ENCODE peak calls at places on chromosomes 11 and 22, in four cellular contexts. B is GM12878, I is HepG2, P is K562. F is an unnamed sample.

GRCh38 chr11:63212742-63213141 is 30.7 kb downstream of the SLC22A25 start:
- DNase-seq in B (no peak), I (peak), P (peak), F (peak)

GRCh38 chr22:45262931-45263789 is 21.6 kb upstream of the UPK3A start:
- DNase-seq in B (peak), I (no peak), P (peak), F (no peak)

GRCh38 chr11:126637800-126638175 is 282.3 kb downstream of the ST3GAL4 start:
- DNase-seq in B (no peak), I (no peak), P (no peak), F (no peak)

GRCh38 chr11:33291004-33291777 is 34.0 kb downstream of the HIPK3 start:
- DNase-seq in B (peak), I (no peak), P (no peak), F (peak)

GRCh38 chr11:91261513-91261912 is 963.1 kb upstream of the FAT3 start:
- DNase-seq in B (no peak), I (no peak), P (no peak), F (no peak)

GRCh38 chr22:38706101-38706884 is 549 bp downstream of the GTPBP1 start:
- DNase-seq in B (no peak), I (no peak), P (peak), F (peak)

GRCh38 chr11:114738954-114739353 is 60.6 kb downstream of the NXPE2 start:
- DNase-seq in B (no peak), I (peak), P (peak), F (peak)

GRCh38 chr22:19717691-19718254 is 3.5 kb downstream of the SEPTIN5 start:
- DNase-seq in B (no peak), I (no peak), P (no peak), F (peak)

GRCh38 chr22:29344137-29344536 is 28.6 kb upstream of the RASL10A start:
- DNase-seq in B (no peak), I (peak), P (no peak), F (no peak)

GRCh38 chr11:32385998-32386397 is 49.3 kb downstream of the WT1 start:
- DNase-seq in B (no peak), I (peak), P (peak), F (peak)

GRCh38 chr11:426851-427250 is 12.1 kb upstream of the SIGIRR start:
- DNase-seq in B (no peak), I (no peak), P (no peak), F (no peak)

GRCh38 chr22:43272301-43272700 is 70.9 kb downstream of the SCUBE1 start:
- DNase-seq in B (no peak), I (no peak), P (no peak), F (no peak)

GRCh38 chr11:106276859-106277436 is 199.5 kb downstream of the AASDHPPT start:
- DNase-seq in B (no peak), I (no peak), P (no peak), F (no peak)

GRCh38 chr22:19596680-19597398 is 72.6 kb upstream of the CLDN5 start:
- DNase-seq in B (no peak), I (peak), P (peak), F (peak)

GRCh38 chr11:9016916-9017642 is 13.3 kb upstream of the NRIP3 start:
- DNase-seq in B (no peak), I (no peak), P (no peak), F (no peak)

GRCh38 chr11:12008790-12009616 is 577 bp upstream of the DKK3 start:
- DNase-seq in B (no peak), I (no peak), P (peak), F (peak)

GRCh38 chr11:31237819-31238771 is 131.4 kb downstream of the DCDC1 start:
- DNase-seq in B (no peak), I (no peak), P (no peak), F (no peak)

GRCh38 chr11:73401217-73401923 is 25.2 kb downstream of the RELT start:
- DNase-seq in B (no peak), I (no peak), P (no peak), F (no peak)

GRCh38 chr22:21443735-21444421 is 23.3 kb upstream of the TMEM191C start:
- DNase-seq in B (no peak), I (no peak), P (no peak), F (no peak)

GRCh38 chr11:100203789-100204188 is 483.3 kb upstream of the ARHGAP42 start:
- DNase-seq in B (no peak), I (no peak), P (no peak), F (no peak)

GRCh38 chr11:77278595-77279506 is 22.6 kb downstream of the GDPD4 start:
- DNase-seq in B (no peak), I (no peak), P (no peak), F (no peak)

GRCh38 chr11:83480251-83480650 is 194.1 kb upstream of the CCDC90B start:
- DNase-seq in B (no peak), I (no peak), P (no peak), F (no peak)

GRCh38 chr11:24198458-24198857 is 298.4 kb upstream of the LUZP2 start:
- DNase-seq in B (no peak), I (no peak), P (no peak), F (no peak)

GRCh38 chr11:6437993-6438392 is 2.8 kb downstream of the HPX start:
- DNase-seq in B (no peak), I (no peak), P (no peak), F (no peak)

GRCh38 chr22:32413715-32414114 is 1.7 kb upstream of the RTCB start:
- DNase-seq in B (no peak), I (peak), P (no peak), F (peak)

GRCh38 chr22:21728270-21728669 is 7.3 kb downstream of the YPEL1 start:
- DNase-seq in B (no peak), I (no peak), P (peak), F (no peak)

GRCh38 chr11:75159081-75159953 is 8.4 kb downstream of the SLCO2B1 start:
- DNase-seq in B (no peak), I (peak), P (no peak), F (no peak)
- TF ChIP-seq FOXM1 in B (no peak), I (no peak), P (no peak), F (no peak)

DNA sequence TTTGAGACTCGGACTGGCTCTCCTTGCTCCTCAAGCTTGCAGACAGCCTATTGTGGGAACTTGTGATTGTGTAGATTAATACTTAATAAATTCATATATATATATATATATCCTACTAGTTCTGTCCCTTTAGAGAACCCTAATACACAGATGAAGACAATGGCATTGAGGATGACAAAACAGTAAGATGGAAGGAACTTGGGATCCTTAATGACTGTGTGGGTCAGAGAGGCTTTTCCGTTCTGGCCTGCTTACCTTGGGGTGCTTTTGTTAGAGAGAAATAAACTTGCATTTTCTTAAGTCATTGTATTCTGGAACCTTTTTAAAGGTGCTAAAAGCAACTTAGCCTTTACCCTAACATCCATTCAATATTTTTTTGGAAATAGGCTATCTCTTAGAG is 49.6 kb upstream of the RRAS2 start:
- DNase-seq in B (no peak), I (no peak), P (no peak), F (no peak)
- TF ChIP-seq TARDBP in B (no peak), I (no peak), P (no peak), F (no peak)

GRCh38 chr11:17188675-17189074 is 19.1 kb downstream of the PIK3C2A start:
- DNase-seq in B (no peak), I (no peak), P (no peak), F (no peak)
- TF ChIP-seq FOXM1 in B (no peak), I (no peak), P (no peak), F (no peak)

GRCh38 chr11:37390566-37390965 is 792.5 kb upstream of the RAG2 start:
- DNase-seq in B (no peak), I (no peak), P (no peak), F (no peak)
- TF ChIP-seq TARDBP in B (no peak), I (no peak), P (no peak), F (no peak)

GRCh38 chr11:15969701-15970329 is 386.5 kb downstream of the SOX6 start:
- DNase-seq in B (peak), I (no peak), P (no peak), F (no peak)

GRCh38 chr11:15967966-15968365 is 388.4 kb downstream of the SOX6 start:
- DNase-seq in B (no peak), I (no peak), P (no peak), F (no peak)

GRCh38 chr11:15970506-15971214 is 385.7 kb downstream of the SOX6 start:
- DNase-seq in B (no peak), I (no peak), P (peak), F (no peak)

GRCh38 chr11:15968461-15969130 is 387.8 kb downstream of the SOX6 start:
- DNase-seq in B (no peak), I (no peak), P (peak), F (no peak)

GRCh38 chr11:15969281-15969680 is 387.1 kb downstream of the SOX6 start:
- DNase-seq in B (peak), I (peak), P (peak), F (no peak)
- TF ChIP-seq FOXM1 in B (no peak), I (no peak), P (no peak), F (no peak)

GRCh38 chr22:17119481-17120202 is 1.5 kb downstream of the TMEM121B start:
- DNase-seq in B (no peak), I (no peak), P (peak), F (peak)

GRCh38 chr22:17120281-17120680 is 879 bp downstream of the TMEM121B start:
- DNase-seq in B (no peak), I (no peak), P (peak), F (peak)

GRCh38 chr22:17118342-17118741 is 2.8 kb downstream of the TMEM121B start:
- DNase-seq in B (no peak), I (no peak), P (no peak), F (no peak)

GRCh38 chr22:17120711-17121234 is 387 bp downstream of the TMEM121B start:
- DNase-seq in B (no peak), I (no peak), P (peak), F (peak)

DNA sequence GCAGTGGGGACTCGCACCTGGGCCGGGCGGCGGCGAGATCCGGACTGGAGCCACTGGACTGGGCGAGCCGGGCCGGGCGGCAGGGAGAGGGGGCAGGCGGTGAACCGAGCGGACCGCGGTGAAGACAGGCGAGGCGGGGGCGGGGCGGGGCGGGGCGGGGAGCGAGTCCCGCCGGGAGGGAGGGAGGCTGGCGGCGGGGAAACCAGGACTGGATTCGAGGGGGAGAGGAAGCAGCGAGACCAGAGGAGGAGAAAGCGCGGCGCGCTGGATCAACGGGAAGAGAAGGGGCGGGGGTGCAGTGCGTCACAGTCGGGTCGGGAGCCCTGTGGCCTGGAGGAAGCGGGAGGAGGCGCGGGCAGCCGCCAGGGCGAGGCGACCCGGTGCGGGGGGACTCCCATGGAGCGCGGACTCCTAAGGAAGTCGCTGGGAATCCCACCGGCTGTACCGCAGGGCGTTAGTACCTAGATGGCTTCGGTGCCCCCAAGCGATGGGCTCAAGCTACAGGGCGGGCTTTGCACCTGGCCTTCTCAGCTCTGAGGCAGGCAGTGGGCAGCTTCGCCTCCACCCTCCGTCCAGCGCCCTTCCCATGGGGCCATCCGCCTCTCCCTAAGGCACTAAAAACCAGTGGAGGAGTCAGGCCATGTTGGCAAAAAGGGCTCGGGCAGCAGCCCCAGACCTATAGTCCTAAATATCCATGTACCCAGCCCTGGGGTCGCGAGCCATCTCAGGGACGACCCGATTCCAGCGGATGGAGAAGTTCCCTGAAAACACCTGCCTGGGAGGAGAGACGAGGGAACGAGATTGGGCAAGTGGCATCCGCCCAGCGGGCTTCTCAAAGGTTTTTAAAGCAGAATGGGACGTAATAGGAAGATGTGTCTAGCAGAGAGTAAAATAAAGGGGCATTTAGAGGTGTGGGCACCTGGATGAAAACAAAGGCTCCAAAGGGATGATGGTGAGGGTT is at the start of gene TMEM121B:
- DNase-seq in B (no peak), I (no peak), P (peak), F (peak)
- TF ChIP-seq TARDBP in B (no peak), I (no peak), P (no peak), F (no peak)

GRCh38 chr11:66852466-66853241 is 4.2 kb upstream of the LRFN4 start:
- DNase-seq in B (no peak), I (no peak), P (no peak), F (no peak)
- TF ChIP-seq FOXM1 in B (no peak), I (no peak), P (no peak), F (no peak)

DNA sequence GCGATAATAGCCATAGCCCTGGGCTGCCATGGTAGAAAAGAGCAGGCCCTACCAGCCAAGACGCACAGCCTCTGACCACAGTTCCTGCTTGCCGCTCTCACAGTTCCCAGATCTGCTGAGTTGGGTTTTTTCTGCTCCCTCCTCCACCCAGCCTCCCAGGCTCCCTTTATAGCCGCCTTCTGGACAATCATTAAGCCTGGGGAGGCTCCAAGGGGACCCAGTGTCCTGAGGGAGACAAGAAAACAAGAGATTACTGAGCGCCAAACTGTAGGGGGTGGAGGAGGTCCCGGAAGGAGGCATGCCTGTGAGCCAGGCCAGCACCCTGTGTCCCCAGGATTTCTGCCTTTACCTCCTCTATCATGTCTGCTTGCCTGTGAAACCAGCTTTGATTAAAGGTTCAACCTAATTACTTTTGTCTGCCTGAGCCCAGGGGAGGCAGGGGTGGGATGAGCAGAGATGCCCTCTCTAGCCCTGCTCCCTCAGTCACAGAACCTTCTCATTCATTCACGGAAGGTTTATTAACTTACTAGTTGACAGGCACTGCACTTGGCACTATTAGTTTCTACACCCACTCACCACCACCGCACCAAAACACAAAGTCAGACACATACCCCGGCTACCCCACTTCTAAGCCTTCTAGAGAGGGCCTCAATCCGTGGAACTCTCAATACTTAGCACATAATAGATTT is 1.2 kb downstream of the SLC37A4 start:
- DNase-seq in B (no peak), I (peak), P (peak), F (peak)
- TF ChIP-seq TARDBP in B (no peak), I (peak), P (no peak), F (no peak)